ENCODE peak calls at places on chromosome 12, in ten cellular contexts. E is islet precursor cell; Z is mesenteric fat pad; N is IMR-90; Y is posterior cingulate gyrus; K is GDM1; V is AG08396; Q is stromal cell of bone marrow; L is NCI-H1105; S is stimulated activated CD4-positive, alpha-beta T cell treated with anti-CD3 and anti-CD28 coated beads, TNF-alpha, amount 100 ng/mL, for 24 hours. B is an unnamed sample.

GRCh38 chr12:105092336-105092735 is 8.1 kb upstream of the ALDH1L2 start:
- DNase-seq in L (no peak), S (no peak), Z (no peak), V (no peak), E (peak), Y (no peak), K (no peak), N (no peak), Q (no peak), B (peak)

GRCh38 chr12:85424581-85425348 is 144.7 kb downstream of the ALX1 start:
- DNase-seq in Z (no peak), Q (no peak), E (no peak), N (peak), V (no peak), L (no peak), Y (no peak), S (no peak), K (no peak), B (no peak)

GRCh38 chr12:56987551-56988053 is 18.7 kb downstream of the ZBTB39 start:
- DNase-seq in L (peak), N (peak), Z (peak), Y (peak), K (peak), V (peak), Q (peak), E (peak), S (peak), B (peak)

GRCh38 chr12:43482311-43483085 is 69.5 kb downstream of the ADAMTS20 start:
- DNase-seq in Y (no peak), S (no peak), Z (no peak), K (no peak), E (peak), N (no peak), Q (no peak), L (no peak), V (no peak), B (no peak)

GRCh38 chr12:92628476-92628875 is 74.3 kb upstream of the PLEKHG7 start:
- DNase-seq in L (no peak), Z (no peak), S (no peak), K (no peak), N (peak), V (no peak), Y (no peak), Q (no peak), E (no peak), B (no peak)

GRCh38 chr12:69972136-69972535 is 147.1 kb downstream of the MYRFL start:
- DNase-seq in K (no peak), E (no peak), Q (no peak), Z (no peak), V (no peak), Y (no peak), S (no peak), L (no peak), N (no peak), B (no peak)

GRCh38 chr12:90908465-90908864 is 46.5 kb downstream of the CCER1 start:
- DNase-seq in Z (no peak), Q (peak), S (no peak), V (peak), K (no peak), Y (no peak), N (peak), E (peak), L (no peak), B (no peak)

GRCh38 chr12:131897276-131897675 is 2.9 kb downstream of the ULK1 start:
- DNase-seq in S (no peak), Z (no peak), Q (no peak), K (no peak), N (no peak), E (no peak), V (no peak), Y (no peak), L (no peak), B (no peak)

GRCh38 chr12:93536111-93536765 is 36.2 kb upstream of the SOCS2 start:
- DNase-seq in V (no peak), Z (no peak), K (no peak), L (no peak), E (peak), S (no peak), Q (no peak), N (no peak), Y (no peak), B (no peak)

GRCh38 chr12:114835031-114835430 is 151.1 kb upstream of the TBX3 start:
- DNase-seq in N (peak), S (no peak), E (no peak), Z (no peak), Q (peak), V (peak), K (no peak), Y (no peak), L (no peak), B (no peak)

GRCh38 chr12:27905285-27906126 is 67.0 kb downstream of the PTHLH start:
- DNase-seq in Q (no peak), K (no peak), E (no peak), S (no peak), N (no peak), Y (no peak), V (no peak), Z (no peak), L (no peak), B (no peak)

GRCh38 chr12:121804417-121805111 is 755 bp downstream of the SETD1B start:
- DNase-seq in V (no peak), K (peak), E (no peak), S (no peak), Y (no peak), Z (peak), L (no peak), N (no peak), Q (no peak), B (peak)

GRCh38 chr12:13784504-13784903 is 196.9 kb downstream of the GRIN2B start:
- DNase-seq in Z (no peak), N (no peak), K (no peak), Y (no peak), S (no peak), E (no peak), Q (no peak), V (no peak), L (no peak), B (no peak)

GRCh38 chr12:75854681-75855309 is 176.8 kb downstream of the PHLDA1 start:
- DNase-seq in Z (no peak), L (no peak), N (peak), E (no peak), Y (no peak), S (no peak), Q (peak), K (no peak), V (no peak), B (no peak)

GRCh38 chr12:43278268-43278832 is 273.7 kb downstream of the ADAMTS20 start:
- DNase-seq in N (no peak), V (no peak), Y (no peak), L (no peak), E (no peak), S (no peak), Z (no peak), Q (no peak), K (no peak), B (no peak)

GRCh38 chr12:22682663-22683062 is 57.7 kb downstream of the ETNK1 start:
- DNase-seq in E (no peak), K (no peak), Q (no peak), S (no peak), L (no peak), N (no peak), Z (no peak), V (no peak), Y (no peak), B (no peak)

GRCh38 chr12:124501827-124502226 is 65.6 kb downstream of the NCOR2 start:
- DNase-seq in Z (no peak), L (no peak), N (no peak), Y (no peak), Q (no peak), E (no peak), S (no peak), K (no peak), V (no peak), B (no peak)

GRCh38 chr12:106360400-106360994 is 2.9 kb downstream of the POLR3B start:
- DNase-seq in E (no peak), K (no peak), V (no peak), Z (no peak), N (no peak), Q (no peak), S (no peak), L (no peak), Y (no peak), B (no peak)

GRCh38 chr12:124684971-124685688 is 117.7 kb upstream of the NCOR2 start:
- DNase-seq in Q (peak), N (peak), V (no peak), Z (no peak), L (no peak), K (no peak), S (no peak), Y (no peak), E (peak), B (no peak)

GRCh38 chr12:120677765-120678473 is 9.0 kb upstream of the MLEC start:
- DNase-seq in Q (no peak), N (no peak), S (no peak), L (no peak), Z (no peak), E (peak), K (no peak), Y (no peak), V (no peak), B (no peak)

GRCh38 chr12:95790025-95790911 is at the start of gene NTN4:
- DNase-seq in S (no peak), Z (no peak), N (peak), E (peak), Y (peak), L (peak), K (no peak), V (peak), Q (no peak), B (no peak)

GRCh38 chr12:115930336-115930735 is 347.2 kb downstream of the MED13L start:
- DNase-seq in Q (no peak), L (no peak), K (no peak), N (no peak), V (no peak), Y (no peak), Z (no peak), E (peak), S (no peak), B (no peak)

GRCh38 chr12:9115731-9116689 is at the start of gene A2M:
- DNase-seq in S (no peak), E (no peak), L (no peak), K (no peak), N (no peak), Z (no peak), Q (peak), V (no peak), Y (no peak), B (no peak)

GRCh38 chr12:19105468-19105867 is 24.1 kb upstream of the PLEKHA5 start:
- DNase-seq in K (no peak), L (no peak), E (no peak), Y (no peak), V (no peak), N (no peak), Z (no peak), S (no peak), Q (no peak), B (peak)

GRCh38 chr12:70044170-70044569 is 199.1 kb upstream of the CNOT2 start:
- DNase-seq in S (no peak), Y (no peak), N (no peak), Z (no peak), E (peak), L (no peak), V (no peak), K (no peak), Q (no peak), B (no peak)

GRCh38 chr12:104865080-104865479 is 93.0 kb downstream of the SLC41A2 start:
- DNase-seq in Z (no peak), L (no peak), S (no peak), E (no peak), V (no peak), K (no peak), N (no peak), Y (no peak), Q (no peak), B (no peak)

GRCh38 chr12:69007858-69008314 is 74.9 kb upstream of the CPM start:
- DNase-seq in S (no peak), N (no peak), Z (no peak), L (peak), Q (no peak), Y (no peak), E (no peak), K (no peak), V (no peak), B (peak)

GRCh38 chr12:89597210-89597609 is 71.4 kb upstream of the POC1B start:
- DNase-seq in Y (no peak), Z (no peak), S (no peak), L (no peak), K (no peak), N (no peak), V (no peak), E (no peak), Q (no peak), B (no peak)

GRCh38 chr12:54222609-54223008 is 33.8 kb upstream of the SMUG1 start:
- DNase-seq in N (peak), Z (no peak), L (no peak), V (peak), S (no peak), Y (no peak), K (no peak), Q (peak), E (no peak), B (no peak)

GRCh38 chr12:93107943-93108342 is 178.8 kb upstream of the EEA1 start:
- DNase-seq in Z (no peak), K (no peak), S (no peak), Y (no peak), Q (no peak), V (no peak), N (no peak), E (no peak), L (no peak), B (no peak)

GRCh38 chr12:54593135-54593534 is 4.7 kb upstream of the PPP1R1A start:
- DNase-seq in Q (peak), K (no peak), Z (no peak), E (peak), Y (no peak), L (no peak), S (no peak), N (no peak), V (no peak), B (no peak)

GRCh38 chr12:76547526-76547925 is 12.0 kb downstream of the OSBPL8 start:
- DNase-seq in Z (no peak), Y (no peak), N (no peak), L (no peak), E (no peak), V (no peak), S (no peak), K (no peak), Q (no peak), B (no peak)

GRCh38 chr12:101954681-101955080 is 77.3 kb downstream of the DRAM1 start:
- DNase-seq in E (peak), N (no peak), S (no peak), Q (no peak), K (no peak), Y (no peak), L (no peak), Z (no peak), V (no peak), B (no peak)

GRCh38 chr12:3141339-3142321 is 64.5 kb downstream of the TSPAN9 start:
- DNase-seq in K (no peak), Z (no peak), E (no peak), N (no peak), Y (no peak), S (no peak), L (no peak), Q (no peak), V (no peak), B (no peak)

GRCh38 chr12:129659927-129660326 is 243.9 kb downstream of the TMEM132D start:
- DNase-seq in Q (peak), Y (no peak), K (no peak), L (no peak), S (no peak), Z (no peak), E (no peak), V (no peak), N (no peak), B (peak)

GRCh38 chr12:286531-287300 is 24.1 kb upstream of the SLC6A13 start:
- DNase-seq in Q (no peak), K (no peak), L (no peak), Z (no peak), N (no peak), Y (no peak), S (no peak), E (no peak), V (no peak), B (no peak)